ENCODE peak calls at places on chromosomes 5 and 9, in nine cellular contexts. U, Z, W, S, H, J, B, I and T are unnamed samples.

GRCh38 chr5:6220346-6221088 is 157.8 kb downstream of the MED10 start:
- DNase-seq in U (no peak), Z (no peak), W (no peak), S (no peak), H (no peak), J (no peak), B (peak), I (no peak), T (no peak)

GRCh38 chr5:9698849-9699240 is 68.7 kb upstream of the TAS2R1 start:
- DNase-seq in U (no peak), Z (no peak), W (no peak), S (no peak), H (no peak), J (no peak), B (no peak), I (no peak), T (no peak)

GRCh38 chr9:130835441-130836298 is 616 bp downstream of the ABL1 start:
- DNase-seq in U (no peak), Z (no peak), W (no peak), S (peak), H (peak), J (no peak), B (peak), I (peak), T (no peak)

GRCh38 chr5:172102913-172103629 is 85.0 kb downstream of the STK10 start:
- DNase-seq in U (peak), Z (peak), W (no peak), S (no peak), H (peak), J (peak), B (peak), I (peak), T (peak)

GRCh38 chr5:82748688-82749091 is 328.5 kb downstream of the TMEM167A start:
- DNase-seq in U (no peak), Z (no peak), W (no peak), S (no peak), H (no peak), J (no peak), B (no peak), I (no peak), T (no peak)

GRCh38 chr5:125412561-125413535 is 666.4 kb upstream of the ZNF608 start:
- DNase-seq in U (peak), Z (peak), W (no peak), S (peak), H (peak), J (peak), B (peak), I (peak), T (no peak)

GRCh38 chr5:178460598-178461425 is 129.4 kb downstream of the COL23A1 start:
- DNase-seq in U (peak), Z (peak), W (no peak), S (peak), H (peak), J (peak), B (peak), I (peak), T (no peak)

GRCh38 chr5:38291355-38291754 is 33.0 kb downstream of the EGFLAM start:
- DNase-seq in U (no peak), Z (no peak), W (no peak), S (no peak), H (no peak), J (no peak), B (no peak), I (no peak), T (no peak)

GRCh38 chr5:132253452-132254320 is 3.8 kb upstream of the PDLIM4 start:
- DNase-seq in U (no peak), Z (no peak), W (no peak), S (no peak), H (peak), J (no peak), B (no peak), I (peak), T (no peak)

GRCh38 chr5:65199988-65200668 is 281.6 kb downstream of the ADAMTS6 start:
- DNase-seq in U (no peak), Z (no peak), W (no peak), S (no peak), H (no peak), J (no peak), B (no peak), I (no peak), T (peak)

GRCh38 chr5:136222575-136223235 is 29.7 kb upstream of the SMIM32 start:
- DNase-seq in U (no peak), Z (no peak), W (no peak), S (no peak), H (no peak), J (no peak), B (no peak), I (no peak), T (no peak)

GRCh38 chr5:39624890-39625289 is 200.1 kb upstream of the DAB2 start:
- DNase-seq in U (no peak), Z (no peak), W (no peak), S (no peak), H (no peak), J (no peak), B (no peak), I (no peak), T (no peak)

GRCh38 chr5:116459306-116459705 is 115.3 kb downstream of the SEMA6A start:
- DNase-seq in U (no peak), Z (no peak), W (no peak), S (no peak), H (no peak), J (no peak), B (no peak), I (no peak), T (no peak)

GRCh38 chr5:142342128-142342981 is 17.5 kb upstream of the SPRY4 start:
- DNase-seq in U (no peak), Z (no peak), W (no peak), S (no peak), H (no peak), J (no peak), B (no peak), I (no peak), T (no peak)

GRCh38 chr9:2234371-2234893 is 219.3 kb downstream of the SMARCA2 start:
- DNase-seq in U (no peak), Z (peak), W (no peak), S (peak), H (peak), J (no peak), B (no peak), I (no peak), T (no peak)

GRCh38 chr9:137945581-137945980 is 68.0 kb downstream of the CACNA1B start:
- DNase-seq in U (no peak), Z (no peak), W (no peak), S (no peak), H (no peak), J (no peak), B (no peak), I (no peak), T (no peak)

GRCh38 chr9:129496187-129497063 is 124.5 kb downstream of the C9orf50 start:
- DNase-seq in U (peak), Z (peak), W (peak), S (peak), H (peak), J (peak), B (peak), I (peak), T (peak)

GRCh38 chr9:85508616-85509015 is 233.1 kb downstream of the AGTPBP1 start:
- DNase-seq in U (no peak), Z (no peak), W (no peak), S (no peak), H (no peak), J (no peak), B (peak), I (no peak), T (no peak)

GRCh38 chr9:36039121-36039520 is 2.4 kb downstream of the RECK start:
- DNase-seq in U (no peak), Z (no peak), W (no peak), S (no peak), H (no peak), J (no peak), B (no peak), I (no peak), T (no peak)

GRCh38 chr9:93636667-93637066 is 60.3 kb downstream of the PHF2 start:
- DNase-seq in U (no peak), Z (peak), W (no peak), S (no peak), H (no peak), J (no peak), B (no peak), I (peak), T (no peak)

GRCh38 chr9:126860077-126860756 is at the start of gene ZBTB34:
- DNase-seq in U (peak), Z (peak), W (peak), S (peak), H (peak), J (peak), B (peak), I (peak), T (no peak)

GRCh38 chr9:77175152-77175551 is 2.2 kb upstream of the VPS13A start:
- DNase-seq in U (no peak), Z (no peak), W (no peak), S (no peak), H (no peak), J (no peak), B (no peak), I (no peak), T (no peak)

GRCh38 chr9:5714501-5715401 is 85.8 kb downstream of the RIC1 start:
- DNase-seq in U (peak), Z (no peak), W (no peak), S (peak), H (no peak), J (no peak), B (peak), I (no peak), T (no peak)

GRCh38 chr9:135098400-135099105 is 11.1 kb downstream of the OLFM1 start:
- DNase-seq in U (no peak), Z (no peak), W (no peak), S (peak), H (no peak), J (no peak), B (peak), I (no peak), T (no peak)

GRCh38 chr5:32708949-32709348 is 2.2 kb upstream of the NPR3 start:
- DNase-seq in U (no peak), Z (no peak), W (no peak), S (peak), H (no peak), J (no peak), B (peak), I (no peak), T (no peak)

GRCh38 chr5:107555425-107556090 is 115.2 kb downstream of the EFNA5 start:
- DNase-seq in U (no peak), Z (no peak), W (no peak), S (no peak), H (no peak), J (no peak), B (no peak), I (no peak), T (no peak)

GRCh38 chr9:19937121-19937520 is 148.3 kb upstream of the SLC24A2 start:
- DNase-seq in U (no peak), Z (no peak), W (no peak), S (no peak), H (no peak), J (no peak), B (no peak), I (no peak), T (no peak)

DNA sequence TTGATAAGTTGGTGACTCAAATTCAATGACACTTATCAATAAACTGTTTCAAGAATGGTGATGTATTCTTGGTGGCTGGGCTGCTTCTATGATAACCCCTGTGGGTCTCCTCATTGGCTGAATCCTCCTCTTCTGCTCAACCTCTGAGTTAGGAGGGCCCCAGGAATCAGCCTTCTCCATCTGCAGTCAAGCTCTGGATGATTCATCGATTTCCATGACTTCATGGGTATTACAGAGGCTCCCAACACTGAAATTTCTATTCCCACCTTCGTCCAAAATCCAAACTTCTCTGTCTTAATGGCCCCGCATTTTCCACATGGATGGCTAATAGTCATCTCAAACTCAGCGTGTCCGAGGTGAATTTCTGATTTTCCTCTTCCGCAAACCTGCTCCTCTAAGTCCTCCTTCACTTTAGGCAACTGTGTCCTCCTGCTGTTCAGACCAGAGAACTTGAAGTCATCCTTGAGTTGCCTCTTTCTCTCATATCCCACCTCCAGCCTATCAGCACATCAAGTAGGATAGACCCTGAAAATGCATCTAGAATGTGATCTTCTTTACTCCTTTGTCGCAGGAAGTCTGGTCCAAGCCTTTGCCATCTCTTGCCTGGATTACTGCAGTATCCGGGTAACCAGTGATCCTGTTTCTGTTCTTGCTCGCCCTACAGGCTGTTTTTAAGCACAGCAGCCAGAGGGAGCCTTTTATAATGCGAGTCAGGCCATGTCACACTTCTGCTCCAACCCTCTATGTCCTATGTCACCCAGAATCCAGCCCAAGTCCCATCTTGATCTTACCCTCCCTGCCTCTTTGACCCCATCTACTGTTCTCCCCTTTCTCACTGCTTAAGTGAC is 41.4 kb upstream of the IL7R start:
- DNase-seq in U (peak), Z (no peak), W (no peak), S (no peak), H (peak), J (peak), B (peak), I (no peak), T (no peak)
- TF ChIP-seq CTCF in U (peak), Z (no peak), W (peak), S (peak), H (peak), J (peak), B (peak), I (no peak), T (peak)

DNA sequence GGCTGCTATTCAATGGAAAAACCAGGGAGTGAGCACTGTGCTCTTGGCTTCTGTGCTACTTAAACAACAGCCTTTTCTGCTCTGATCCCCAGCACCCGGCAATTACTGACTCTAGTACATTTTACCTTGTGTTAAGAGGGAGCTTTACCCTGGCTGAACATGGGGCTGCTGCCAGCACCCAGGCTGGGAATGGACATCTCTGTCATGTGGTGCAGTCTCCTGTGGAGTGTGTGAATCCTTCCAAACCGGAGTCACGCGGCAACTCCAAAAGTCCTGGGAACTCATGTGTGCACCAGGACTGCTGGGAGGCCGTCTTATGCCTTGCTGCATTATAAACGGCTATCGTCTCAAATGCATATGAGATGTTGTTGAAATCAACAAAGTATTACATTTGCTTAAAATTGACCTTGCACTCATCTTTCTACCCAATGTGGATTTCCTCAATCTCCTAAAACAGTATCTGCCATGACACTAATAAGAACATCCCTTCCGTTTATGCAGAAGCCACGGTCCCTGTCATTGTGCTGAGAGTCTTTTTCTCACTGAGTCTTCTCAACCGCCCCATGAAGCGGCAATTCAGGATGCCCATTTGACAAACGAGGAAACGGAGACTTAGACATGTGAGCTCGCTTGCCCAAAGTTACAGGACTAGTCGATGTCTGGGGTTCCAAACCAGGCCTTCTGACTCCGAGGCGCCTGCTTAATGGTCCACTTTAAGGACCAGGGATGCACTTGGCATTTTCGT is 884 bp upstream of the GSN start:
- DNase-seq in U (no peak), Z (peak), W (no peak), S (peak), H (no peak), J (no peak), B (no peak), I (no peak), T (no peak)
- H3K4me3 ChIP-seq in U (no peak), Z (peak), W (no peak), S (no peak), H (peak), J (peak), B (peak), I (no peak), T (no peak)

DNA sequence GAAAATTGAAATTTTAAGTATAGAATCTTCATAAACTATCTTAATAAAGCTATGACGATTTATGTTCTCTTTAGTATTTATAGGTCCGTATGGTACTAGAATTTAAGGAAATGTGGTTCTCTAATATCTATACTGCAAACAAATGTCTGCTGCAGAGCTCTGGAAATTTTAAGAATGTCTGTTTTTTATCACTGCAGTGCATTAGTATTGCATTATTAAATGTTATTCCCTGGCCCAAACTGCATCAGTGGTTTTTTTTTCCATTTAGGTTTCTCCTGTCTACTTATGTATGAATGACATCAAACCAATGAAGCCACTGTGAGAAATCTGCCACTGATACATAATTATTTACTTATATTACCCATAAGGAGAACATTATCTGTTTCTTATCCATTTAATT is 211.4 kb upstream of the CD180 start:
- DNase-seq in U (no peak), Z (no peak), W (no peak), S (no peak), H (no peak), J (no peak), B (no peak), I (no peak), T (no peak)
- TF ChIP-seq CTCF in U (no peak), Z (no peak), W (no peak), S (no peak), H (no peak), J (no peak), B (no peak), I (no peak), T (no peak)

DNA sequence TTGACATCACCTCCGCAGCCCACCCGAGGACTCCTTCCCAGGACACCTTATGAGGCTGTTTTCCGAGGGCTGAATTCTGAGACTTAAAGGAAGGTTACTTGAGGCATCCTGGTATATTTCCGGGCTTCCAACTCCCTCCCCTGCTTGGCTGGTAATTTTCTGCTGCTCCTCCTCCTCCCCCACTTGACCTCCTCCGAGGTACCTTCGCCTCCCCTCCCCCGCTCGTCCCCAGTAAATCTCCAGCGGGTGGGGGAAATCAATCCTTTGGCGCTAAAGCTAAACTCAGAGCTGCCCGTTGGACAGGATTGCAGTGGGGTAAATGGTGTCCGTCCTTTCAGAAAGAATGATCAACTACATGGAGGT is 4.9 kb upstream of the ISL1 start:
- DNase-seq in U (no peak), Z (no peak), W (no peak), S (no peak), H (no peak), J (no peak), B (peak), I (no peak), T (no peak)
- H3K4me3 ChIP-seq in U (peak), Z (no peak), W (no peak), S (no peak), H (no peak), J (no peak), B (peak), I (no peak), T (peak)

DNA sequence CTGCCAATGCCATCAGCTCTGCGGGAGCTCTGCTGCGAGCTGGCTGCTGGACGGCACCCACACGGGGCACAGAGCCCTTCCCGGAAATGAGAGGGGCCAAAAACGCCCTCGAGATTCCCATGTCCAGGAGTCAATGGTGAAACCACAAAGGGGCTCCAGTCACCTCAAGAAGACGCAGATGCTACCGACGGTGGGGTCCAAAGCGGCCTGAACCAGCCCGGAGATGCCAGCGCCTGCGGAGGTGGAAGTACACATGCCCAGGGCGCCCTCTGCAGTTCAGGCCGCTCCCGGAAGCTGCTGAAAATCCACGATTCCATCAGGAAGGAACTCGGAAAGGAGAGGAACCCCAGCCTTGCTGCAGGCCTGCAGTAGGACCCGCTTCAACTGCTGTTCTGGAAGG is 82.4 kb upstream of the SELENOP start:
- DNase-seq in U (no peak), Z (no peak), W (no peak), S (peak), H (no peak), J (no peak), B (peak), I (no peak), T (no peak)
- TF ChIP-seq CTCF in U (peak), Z (no peak), W (no peak), S (no peak), H (no peak), J (no peak), B (peak), I (no peak), T (peak)